ENCODE peak calls at places on chromosomes 1 and 21, in four cellular contexts. One of them, this sample, is unnamed.

GRCh38 chr1:20187103-20187812 is 940 bp upstream of the PLA2G2C start:
- DNase-seq in IMR-90: no peak
- DNase-seq in astrocyte: no peak
- DNase-seq in HCT116: no peak
- DNase-seq in this sample: no peak

GRCh38 chr1:16275591-16275990 is 38.6 kb upstream of the CPLANE2 start:
- DNase-seq in IMR-90: no peak
- DNase-seq in astrocyte: peak
- DNase-seq in HCT116: no peak
- DNase-seq in this sample: peak

GRCh38 chr1:89736937-89737733 is 83.7 kb upstream of the LRRC8D start:
- DNase-seq in IMR-90: peak
- DNase-seq in astrocyte: no peak
- DNase-seq in HCT116: no peak
- DNase-seq in this sample: no peak

GRCh38 chr1:53710584-53710983 is 28.4 kb downstream of the GLIS1 start:
- DNase-seq in IMR-90: no peak
- DNase-seq in astrocyte: no peak
- DNase-seq in HCT116: no peak
- DNase-seq in this sample: peak

GRCh38 chr1:222798975-222799374 is 15.9 kb upstream of the DISP1 start:
- DNase-seq in IMR-90: no peak
- DNase-seq in astrocyte: no peak
- DNase-seq in HCT116: no peak
- DNase-seq in this sample: no peak

GRCh38 chr21:18840239-18840638 is 436.7 kb upstream of the TMPRSS15 start:
- DNase-seq in IMR-90: no peak
- DNase-seq in astrocyte: no peak
- DNase-seq in HCT116: peak
- DNase-seq in this sample: no peak

GRCh38 chr1:10900691-10901090 is 104.2 kb upstream of the CASZ1 start:
- DNase-seq in IMR-90: no peak
- DNase-seq in astrocyte: no peak
- DNase-seq in HCT116: no peak
- DNase-seq in this sample: peak

GRCh38 chr1:60066001-60066400 is 7.6 kb downstream of the C1orf87 start:
- DNase-seq in IMR-90: no peak
- DNase-seq in astrocyte: peak
- DNase-seq in HCT116: no peak
- DNase-seq in this sample: no peak

GRCh38 chr1:153470707-153471106 is 10.3 kb upstream of the S100A7 start:
- DNase-seq in IMR-90: no peak
- DNase-seq in astrocyte: no peak
- DNase-seq in HCT116: no peak
- DNase-seq in this sample: peak

GRCh38 chr1:160522622-160523345 is at the start of gene SLAMF6:
- DNase-seq in IMR-90: no peak
- DNase-seq in astrocyte: no peak
- DNase-seq in HCT116: no peak
- DNase-seq in this sample: no peak

GRCh38 chr1:13702425-13703127 is 2.6 kb downstream of the PRDM2 start:
- DNase-seq in IMR-90: no peak
- DNase-seq in astrocyte: no peak
- DNase-seq in HCT116: no peak
- DNase-seq in this sample: no peak

GRCh38 chr1:182149411-182149965 is 88.0 kb upstream of the ZNF648 start:
- DNase-seq in IMR-90: peak
- DNase-seq in astrocyte: peak
- DNase-seq in HCT116: no peak
- DNase-seq in this sample: no peak

GRCh38 chr1:14320518-14320917 is 278.0 kb upstream of the KAZN start:
- DNase-seq in IMR-90: peak
- DNase-seq in astrocyte: peak
- DNase-seq in HCT116: no peak
- DNase-seq in this sample: no peak

GRCh38 chr1:167077128-167077867 is 12.9 kb downstream of the GPA33 start:
- DNase-seq in IMR-90: no peak
- DNase-seq in astrocyte: no peak
- DNase-seq in HCT116: no peak
- DNase-seq in this sample: no peak

GRCh38 chr1:54172614-54173312 is 20.0 kb upstream of the CDCP2 start:
- DNase-seq in IMR-90: peak
- DNase-seq in astrocyte: no peak
- DNase-seq in HCT116: no peak
- DNase-seq in this sample: peak

GRCh38 chr1:27992271-27992670 is 32.5 kb downstream of the XKR8 start:
- DNase-seq in IMR-90: no peak
- DNase-seq in astrocyte: no peak
- DNase-seq in HCT116: no peak
- DNase-seq in this sample: no peak

GRCh38 chr1:177163844-177164379 is 600 bp downstream of the ASTN1 start:
- DNase-seq in IMR-90: no peak
- DNase-seq in astrocyte: no peak
- DNase-seq in HCT116: no peak
- DNase-seq in this sample: peak

GRCh38 chr1:89298461-89298860 is 25.8 kb upstream of the GBP5 start:
- DNase-seq in IMR-90: no peak
- DNase-seq in astrocyte: no peak
- DNase-seq in HCT116: no peak
- DNase-seq in this sample: no peak

GRCh38 chr1:206470692-206471414 is 577 bp downstream of the IKBKE start:
- DNase-seq in IMR-90: peak
- DNase-seq in astrocyte: peak
- DNase-seq in HCT116: no peak
- DNase-seq in this sample: peak

GRCh38 chr21:36402339-36402738 is 17.1 kb downstream of the CHAF1B start:
- DNase-seq in IMR-90: no peak
- DNase-seq in astrocyte: no peak
- DNase-seq in HCT116: no peak
- DNase-seq in this sample: no peak
- H2AFZ ChIP-seq in IMR-90: no peak
- H2AFZ ChIP-seq in astrocyte: no peak
- H2AFZ ChIP-seq in HCT116: no peak
- H2AFZ ChIP-seq in this sample: no peak

GRCh38 chr21:36964832-36965719 is 1.4 kb downstream of the HLCS start:
- DNase-seq in IMR-90: no peak
- DNase-seq in astrocyte: no peak
- DNase-seq in HCT116: no peak
- DNase-seq in this sample: no peak
- H3K4me2 ChIP-seq in IMR-90: no peak
- H3K4me2 ChIP-seq in astrocyte: peak
- H3K4me2 ChIP-seq in HCT116: peak
- H3K4me2 ChIP-seq in this sample: peak

DNA sequence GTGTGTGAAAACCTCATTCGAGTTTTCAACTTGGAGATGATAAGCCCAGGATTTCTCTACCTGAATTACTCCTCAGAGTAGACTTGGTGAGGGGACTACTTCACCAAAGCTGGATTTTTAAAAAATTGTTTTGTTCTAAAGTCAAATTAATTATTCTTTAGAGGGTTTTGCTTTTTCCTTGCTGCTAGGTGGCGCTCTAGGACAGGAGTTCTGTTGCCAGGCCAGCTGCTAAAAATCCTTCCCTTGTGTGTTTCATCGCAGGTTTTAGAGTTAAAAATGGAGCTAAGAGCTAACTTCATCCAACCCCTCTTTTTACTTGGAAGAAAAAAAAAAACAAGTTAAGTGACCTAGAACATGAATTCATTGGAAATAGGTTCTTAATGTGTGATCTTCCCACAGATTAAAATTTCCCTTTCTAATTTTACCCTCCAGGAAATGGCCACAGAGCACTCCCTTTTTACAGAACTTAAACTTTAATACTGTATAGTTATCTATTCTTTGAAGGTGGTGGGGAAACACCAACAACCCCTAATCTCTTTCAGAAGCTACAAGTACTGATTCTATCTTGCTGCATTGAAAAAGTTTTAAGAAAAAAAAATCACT is 36.7 kb upstream of the FAM163A start:
- DNase-seq in IMR-90: peak
- DNase-seq in astrocyte: peak
- DNase-seq in HCT116: peak
- DNase-seq in this sample: peak
- TF ChIP-seq CTCF in IMR-90: peak
- TF ChIP-seq CTCF in astrocyte: peak
- TF ChIP-seq CTCF in HCT116: peak
- TF ChIP-seq CTCF in this sample: peak

DNA sequence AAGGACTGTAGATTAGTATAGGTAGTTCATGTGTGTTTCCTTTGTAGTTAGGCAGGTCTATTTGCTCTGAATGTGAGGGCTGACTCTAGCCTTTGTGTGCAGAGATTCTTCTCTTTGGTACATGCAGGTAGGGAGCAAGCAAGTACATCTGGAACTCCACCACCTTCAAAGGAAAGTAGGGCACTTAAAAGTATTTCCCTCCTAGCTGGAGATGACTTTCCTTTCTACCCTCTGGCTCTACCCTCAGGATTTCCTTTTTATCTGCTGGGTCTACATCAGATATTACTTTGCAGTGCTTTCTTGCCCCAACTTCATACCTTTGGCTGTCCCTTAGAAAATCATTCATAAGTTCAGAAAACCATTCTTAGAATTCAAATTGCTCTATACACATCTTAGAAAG is 91.7 kb upstream of the HIVEP3 start:
- DNase-seq in IMR-90: no peak
- DNase-seq in astrocyte: no peak
- DNase-seq in HCT116: no peak
- DNase-seq in this sample: no peak
- H2AFZ ChIP-seq in IMR-90: no peak
- H2AFZ ChIP-seq in astrocyte: no peak
- H2AFZ ChIP-seq in HCT116: no peak
- H2AFZ ChIP-seq in this sample: no peak

DNA sequence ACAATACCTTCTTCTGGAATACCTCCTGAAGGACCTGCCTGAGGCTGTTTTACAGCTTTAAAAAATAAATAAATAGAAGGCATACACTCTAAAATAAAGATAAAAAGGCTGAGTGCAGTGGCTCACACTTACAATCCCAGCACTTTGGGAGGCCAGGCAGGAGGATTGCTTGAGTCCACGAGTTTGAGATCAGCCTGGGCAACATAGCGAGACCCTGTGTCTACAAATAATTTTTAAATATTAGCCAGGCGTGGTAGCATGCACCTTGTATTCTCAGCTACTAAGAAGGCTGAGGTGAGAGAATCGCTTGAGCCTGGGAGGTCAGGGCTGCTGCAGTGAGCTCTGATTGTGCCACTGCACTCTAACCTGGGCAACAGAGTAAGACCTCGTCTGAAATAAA is 75.0 kb downstream of the OSBPL9 start:
- DNase-seq in IMR-90: no peak
- DNase-seq in astrocyte: no peak
- DNase-seq in HCT116: no peak
- DNase-seq in this sample: no peak
- H3K4me2 ChIP-seq in IMR-90: no peak
- H3K4me2 ChIP-seq in astrocyte: no peak
- H3K4me2 ChIP-seq in HCT116: no peak
- H3K4me2 ChIP-seq in this sample: no peak

GRCh38 chr1:178513278-178513983 is 522 bp downstream of the TEX35 start:
- DNase-seq in IMR-90: peak
- DNase-seq in astrocyte: no peak
- DNase-seq in HCT116: no peak
- DNase-seq in this sample: peak
- TF ChIP-seq CTCF in IMR-90: no peak
- TF ChIP-seq CTCF in astrocyte: peak
- TF ChIP-seq CTCF in HCT116: no peak
- TF ChIP-seq CTCF in this sample: no peak

GRCh38 chr1:175673236-175674150 is 69.9 kb downstream of the TNR start:
- DNase-seq in IMR-90: no peak
- DNase-seq in astrocyte: no peak
- DNase-seq in HCT116: no peak
- DNase-seq in this sample: no peak
- H2AFZ ChIP-seq in IMR-90: peak
- H2AFZ ChIP-seq in astrocyte: no peak
- H2AFZ ChIP-seq in HCT116: no peak
- H2AFZ ChIP-seq in this sample: no peak

DNA sequence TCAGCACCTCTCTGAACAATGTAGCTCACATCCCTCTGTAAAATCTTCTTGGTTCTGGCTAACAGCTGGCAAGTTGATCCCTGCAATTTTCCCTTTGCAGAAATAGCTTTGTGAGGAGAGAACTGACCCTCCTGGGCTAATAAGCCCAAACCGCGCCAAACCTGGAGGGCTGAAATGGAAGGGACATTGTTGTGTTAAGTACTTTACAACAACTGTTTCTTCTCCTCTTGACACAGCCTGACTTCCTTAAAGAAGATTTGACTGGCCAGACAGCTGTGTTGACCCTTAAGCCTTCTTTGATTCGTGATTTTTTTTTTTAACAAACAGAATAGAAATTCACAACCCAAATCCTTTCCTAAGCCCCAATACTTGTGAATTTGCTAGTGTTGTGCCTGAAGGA is 5.7 kb downstream of the LMX1A start:
- DNase-seq in IMR-90: no peak
- DNase-seq in astrocyte: no peak
- DNase-seq in HCT116: no peak
- DNase-seq in this sample: no peak
- H3K4me2 ChIP-seq in IMR-90: no peak
- H3K4me2 ChIP-seq in astrocyte: no peak
- H3K4me2 ChIP-seq in HCT116: no peak
- H3K4me2 ChIP-seq in this sample: no peak

This sample was measured in osteoblast.